ENCODE peak calls at places on chromosomes 11 and 22, in six cellular contexts. One of them, this sample, is unnamed.

GRCh38 chr11:19642185-19642591 is 70.4 kb upstream of the NAV2 start:
- DNase-seq in right cardiac atrium: no peak
- DNase-seq in colonic mucosa: no peak
- DNase-seq in HCT116: no peak
- DNase-seq in adrenal gland: no peak
- DNase-seq in heart left ventricle: no peak
- DNase-seq in this sample: no peak

GRCh38 chr11:66317322-66317765 is 500 bp upstream of the CD248 start:
- DNase-seq in right cardiac atrium: peak; percentile 51
- DNase-seq in colonic mucosa: no peak
- DNase-seq in HCT116: no peak
- DNase-seq in adrenal gland: no peak
- DNase-seq in heart left ventricle: peak; percentile 65
- DNase-seq in this sample: peak; percentile 15

GRCh38 chr22:29150701-29151100 is 55.0 kb upstream of the EMID1 start:
- DNase-seq in right cardiac atrium: no peak
- DNase-seq in colonic mucosa: no peak
- DNase-seq in HCT116: no peak
- DNase-seq in adrenal gland: no peak
- DNase-seq in heart left ventricle: no peak
- DNase-seq in this sample: no peak

GRCh38 chr11:93700830-93701229 is 39.3 kb downstream of the CEP295 start:
- DNase-seq in right cardiac atrium: no peak
- DNase-seq in colonic mucosa: no peak
- DNase-seq in HCT116: no peak
- DNase-seq in adrenal gland: no peak
- DNase-seq in heart left ventricle: no peak
- DNase-seq in this sample: no peak

GRCh38 chr11:13110929-13111812 is 102.1 kb downstream of the RASSF10 start:
- DNase-seq in right cardiac atrium: peak; percentile 58
- DNase-seq in colonic mucosa: no peak
- DNase-seq in HCT116: no peak
- DNase-seq in adrenal gland: no peak
- DNase-seq in heart left ventricle: peak; percentile 58
- DNase-seq in this sample: no peak

GRCh38 chr22:19972652-19973550 is 31.3 kb upstream of the TXNRD2 start:
- DNase-seq in right cardiac atrium: no peak
- DNase-seq in colonic mucosa: no peak
- DNase-seq in HCT116: no peak
- DNase-seq in adrenal gland: no peak
- DNase-seq in heart left ventricle: no peak
- DNase-seq in this sample: no peak

GRCh38 chr11:43580735-43581369 is 99.7 kb upstream of the HSD17B12 start:
- DNase-seq in right cardiac atrium: no peak
- DNase-seq in colonic mucosa: no peak
- DNase-seq in HCT116: no peak
- DNase-seq in adrenal gland: no peak
- DNase-seq in heart left ventricle: no peak
- DNase-seq in this sample: no peak

GRCh38 chr11:134792044-134792443 is 380.0 kb upstream of the B3GAT1 start:
- DNase-seq in right cardiac atrium: no peak
- DNase-seq in colonic mucosa: no peak
- DNase-seq in HCT116: no peak
- DNase-seq in adrenal gland: no peak
- DNase-seq in heart left ventricle: no peak
- DNase-seq in this sample: no peak

GRCh38 chr11:2134022-2135010 is 4.9 kb downstream of the IGF2 start:
- DNase-seq in right cardiac atrium: no peak
- DNase-seq in colonic mucosa: no peak
- DNase-seq in HCT116: no peak
- DNase-seq in adrenal gland: no peak
- DNase-seq in heart left ventricle: no peak
- DNase-seq in this sample: no peak

GRCh38 chr22:50298937-50299656 is 8.3 kb downstream of the PLXNB2 start:
- DNase-seq in right cardiac atrium: peak; percentile 53
- DNase-seq in colonic mucosa: no peak
- DNase-seq in HCT116: no peak
- DNase-seq in adrenal gland: no peak
- DNase-seq in heart left ventricle: no peak
- DNase-seq in this sample: no peak

GRCh38 chr22:36726007-36726380 is 22.4 kb upstream of the CACNG2 start:
- DNase-seq in right cardiac atrium: no peak
- DNase-seq in colonic mucosa: no peak
- DNase-seq in HCT116: no peak
- DNase-seq in adrenal gland: no peak
- DNase-seq in heart left ventricle: no peak
- DNase-seq in this sample: no peak

GRCh38 chr22:49798486-49799151 is 29.1 kb downstream of the BRD1 start:
- DNase-seq in right cardiac atrium: no peak
- DNase-seq in colonic mucosa: no peak
- DNase-seq in HCT116: no peak
- DNase-seq in adrenal gland: no peak
- DNase-seq in heart left ventricle: no peak
- DNase-seq in this sample: no peak

GRCh38 chr11:64925536-64926449 is 1.3 kb downstream of the PPP2R5B start:
- DNase-seq in right cardiac atrium: peak; percentile 49
- DNase-seq in colonic mucosa: no peak
- DNase-seq in HCT116: no peak
- DNase-seq in adrenal gland: no peak
- DNase-seq in heart left ventricle: no peak
- DNase-seq in this sample: no peak

DNA sequence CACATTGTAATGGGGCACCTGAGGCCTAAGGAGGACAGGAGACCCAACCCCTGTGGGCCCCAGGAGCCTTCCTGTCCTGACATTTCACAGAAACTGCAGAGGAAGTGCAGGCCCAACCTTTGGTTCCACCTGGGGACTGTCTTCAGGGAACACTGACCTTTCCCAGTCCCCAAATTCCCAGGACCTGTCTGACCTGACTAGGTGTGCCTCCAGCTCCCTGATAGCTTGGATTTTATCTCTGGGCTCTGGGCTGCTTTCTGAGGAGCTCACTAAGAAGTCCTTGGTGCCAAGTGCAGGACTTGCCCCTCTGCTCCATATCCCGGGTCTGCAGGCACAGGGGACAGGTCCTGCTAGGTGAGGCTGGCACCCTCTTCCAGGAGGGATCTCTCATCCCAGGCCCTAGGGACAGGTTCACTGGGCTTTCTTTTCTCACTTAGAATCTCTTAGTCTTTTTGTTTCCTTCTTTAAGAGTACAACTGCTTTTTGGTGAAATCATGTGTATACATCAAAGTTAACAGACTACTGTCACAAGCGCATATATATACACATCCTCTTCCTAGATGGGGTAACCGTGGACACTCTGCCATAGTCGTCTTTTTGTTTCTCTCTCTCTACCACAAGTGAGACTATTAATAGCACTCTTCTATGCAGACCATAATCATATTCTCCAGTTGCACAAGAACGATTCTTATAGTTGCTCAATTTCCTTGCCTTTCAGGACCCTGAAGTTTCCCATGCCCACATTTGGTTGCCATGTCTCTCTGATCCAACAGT is 72.0 kb upstream of the IGLL5 start:
- DNase-seq in right cardiac atrium: no peak
- DNase-seq in colonic mucosa: no peak
- DNase-seq in HCT116: no peak
- DNase-seq in adrenal gland: no peak
- DNase-seq in heart left ventricle: no peak
- DNase-seq in this sample: no peak
- H3K4me1 ChIP-seq in right cardiac atrium: no peaks in the 10 kb centered on the region
- H3K4me1 ChIP-seq in colonic mucosa: no peaks in the 10 kb centered on the region
- H3K4me1 ChIP-seq in HCT116: no peaks in the 10 kb centered on the region
- H3K4me1 ChIP-seq in adrenal gland: no peaks in the 10 kb centered on the region
- H3K4me1 ChIP-seq in heart left ventricle: no peaks in the 10 kb centered on the region
- H3K4me1 ChIP-seq in this sample: peaks cover 63% of the 10 kb centered on the region

GRCh38 chr11:48019230-48019584 is 38.8 kb downstream of the PTPRJ start:
- DNase-seq in right cardiac atrium: no peak
- DNase-seq in colonic mucosa: no peak
- DNase-seq in HCT116: no peak
- DNase-seq in adrenal gland: no peak
- DNase-seq in heart left ventricle: no peak
- DNase-seq in this sample: no peak

GRCh38 chr11:48014917-48015316 is 34.6 kb downstream of the PTPRJ start:
- DNase-seq in right cardiac atrium: no peak
- DNase-seq in colonic mucosa: no peak
- DNase-seq in HCT116: no peak
- DNase-seq in adrenal gland: no peak
- DNase-seq in heart left ventricle: no peak
- DNase-seq in this sample: no peak

GRCh38 chr11:48018561-48019229 is 38.3 kb downstream of the PTPRJ start:
- DNase-seq in right cardiac atrium: no peak
- DNase-seq in colonic mucosa: no peak
- DNase-seq in HCT116: no peak
- DNase-seq in adrenal gland: no peak
- DNase-seq in heart left ventricle: no peak
- DNase-seq in this sample: no peak

GRCh38 chr11:48019597-48019996 is 39.2 kb downstream of the PTPRJ start:
- DNase-seq in right cardiac atrium: no peak
- DNase-seq in colonic mucosa: no peak
- DNase-seq in HCT116: no peak
- DNase-seq in adrenal gland: no peak
- DNase-seq in heart left ventricle: no peak
- DNase-seq in this sample: no peak

GRCh38 chr11:48017105-48017874 is 36.9 kb downstream of the PTPRJ start:
- DNase-seq in right cardiac atrium: no peak
- DNase-seq in colonic mucosa: no peak
- DNase-seq in HCT116: no peak
- DNase-seq in adrenal gland: no peak
- DNase-seq in heart left ventricle: no peak
- DNase-seq in this sample: peak; percentile 77
- H3K4me1 ChIP-seq in right cardiac atrium: peaks cover 2% of the 10 kb centered on the region
- H3K4me1 ChIP-seq in colonic mucosa: peaks cover 15% of the 10 kb centered on the region
- H3K4me1 ChIP-seq in HCT116: peaks cover 16% of the 10 kb centered on the region
- H3K4me1 ChIP-seq in adrenal gland: no peaks in the 10 kb centered on the region
- H3K4me1 ChIP-seq in heart left ventricle: peaks cover 8% of the 10 kb centered on the region
- H3K4me1 ChIP-seq in this sample: peaks cover 86% of the 10 kb centered on the region

GRCh38 chr11:126029805-126030204 is 32.9 kb downstream of the CDON start:
- DNase-seq in right cardiac atrium: no peak
- DNase-seq in colonic mucosa: no peak
- DNase-seq in HCT116: no peak
- DNase-seq in adrenal gland: no peak
- DNase-seq in heart left ventricle: no peak
- DNase-seq in this sample: no peak
- H3K4me1 ChIP-seq in right cardiac atrium: peaks cover 1% of the 10 kb centered on the region
- H3K4me1 ChIP-seq in colonic mucosa: no peaks in the 10 kb centered on the region
- H3K4me1 ChIP-seq in HCT116: no peaks in the 10 kb centered on the region
- H3K4me1 ChIP-seq in adrenal gland: no peaks in the 10 kb centered on the region
- H3K4me1 ChIP-seq in heart left ventricle: peaks cover 12% of the 10 kb centered on the region
- H3K4me1 ChIP-seq in this sample: no peaks in the 10 kb centered on the region

GRCh38 chr11:36306888-36307287 is 10.8 kb downstream of the PRR5L start:
- DNase-seq in right cardiac atrium: no peak
- DNase-seq in colonic mucosa: no peak
- DNase-seq in HCT116: peak; percentile 27
- DNase-seq in adrenal gland: no peak
- DNase-seq in heart left ventricle: no peak
- DNase-seq in this sample: no peak
- H3K4me1 ChIP-seq in right cardiac atrium: no peaks in the 10 kb centered on the region
- H3K4me1 ChIP-seq in colonic mucosa: no peaks in the 10 kb centered on the region
- H3K4me1 ChIP-seq in HCT116: peaks cover 6% of the 10 kb centered on the region
- H3K4me1 ChIP-seq in adrenal gland: no peaks in the 10 kb centered on the region
- H3K4me1 ChIP-seq in heart left ventricle: no peaks in the 10 kb centered on the region
- H3K4me1 ChIP-seq in this sample: no peaks in the 10 kb centered on the region

GRCh38 chr11:63876616-63877015 is 37.7 kb downstream of the MARK2 start:
- DNase-seq in right cardiac atrium: no peak
- DNase-seq in colonic mucosa: no peak
- DNase-seq in HCT116: no peak
- DNase-seq in adrenal gland: no peak
- DNase-seq in heart left ventricle: no peak
- DNase-seq in this sample: no peak

GRCh38 chr11:63877658-63878241 is 38.8 kb downstream of the MARK2 start:
- DNase-seq in right cardiac atrium: no peak
- DNase-seq in colonic mucosa: no peak
- DNase-seq in HCT116: no peak
- DNase-seq in adrenal gland: no peak
- DNase-seq in heart left ventricle: no peak
- DNase-seq in this sample: no peak

GRCh38 chr11:63882555-63883242 is 34.3 kb downstream of the RCOR2 start:
- DNase-seq in right cardiac atrium: peak; percentile 37
- DNase-seq in colonic mucosa: no peak
- DNase-seq in HCT116: no peak
- DNase-seq in adrenal gland: no peak
- DNase-seq in heart left ventricle: peak; percentile 39
- DNase-seq in this sample: no peak

GRCh38 chr11:63880031-63880841 is 36.7 kb downstream of the RCOR2 start:
- DNase-seq in right cardiac atrium: no peak
- DNase-seq in colonic mucosa: no peak
- DNase-seq in HCT116: no peak
- DNase-seq in adrenal gland: no peak
- DNase-seq in heart left ventricle: no peak
- DNase-seq in this sample: no peak

DNA sequence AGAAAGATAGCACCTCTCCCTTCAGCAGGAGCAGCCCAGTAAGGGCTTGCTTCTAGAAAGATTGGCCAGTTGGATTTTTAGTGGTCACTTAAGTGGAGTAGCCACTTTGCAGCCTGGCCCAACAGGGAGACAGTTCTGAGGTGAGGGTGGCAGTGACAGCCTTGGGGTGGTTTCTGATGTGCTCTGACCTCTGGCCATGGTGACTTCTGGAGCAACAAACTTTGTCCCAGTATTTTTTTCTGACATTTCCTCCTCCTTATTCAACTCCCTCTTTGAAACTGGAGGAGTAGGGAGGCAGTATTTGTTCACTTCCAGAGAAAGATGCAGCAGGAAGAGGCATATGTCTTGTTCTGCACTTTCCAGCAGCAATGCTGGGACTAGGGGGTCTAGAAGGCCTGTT is 37.4 kb downstream of the RCOR2 start:
- DNase-seq in right cardiac atrium: no peak
- DNase-seq in colonic mucosa: no peak
- DNase-seq in HCT116: no peak
- DNase-seq in adrenal gland: no peak
- DNase-seq in heart left ventricle: no peak
- DNase-seq in this sample: no peak
- H3K4me1 ChIP-seq in right cardiac atrium: peaks cover 18% of the 10 kb centered on the region
- H3K4me1 ChIP-seq in colonic mucosa: peaks cover 14% of the 10 kb centered on the region
- H3K4me1 ChIP-seq in HCT116: no peaks in the 10 kb centered on the region
- H3K4me1 ChIP-seq in adrenal gland: peaks cover 27% of the 10 kb centered on the region
- H3K4me1 ChIP-seq in heart left ventricle: peaks cover 68% of the 10 kb centered on the region
- H3K4me1 ChIP-seq in this sample: peaks cover 57% of the 10 kb centered on the region

This sample was measured in CD8-positive, alpha-beta memory T cell.